ENCODE peak calls at places on chromosomes 4 and X, in ten cellular contexts. One of them, this sample, is unnamed.

GRCh38 chrX:143648705-143649104 is 12.8 kb upstream of the SLITRK4 start:
- DNase-seq in astrocyte of the spinal cord: no peak
- DNase-seq in kidney epithelial cell: no peak
- DNase-seq in GM20000: no peak
- DNase-seq in upper lobe of right lung: no peak
- DNase-seq in CD4-positive, alpha-beta T cell: no peak
- DNase-seq in left lung: no peak
- DNase-seq in thyroid gland: peak; percentile 1
- DNase-seq in epithelial cell of esophagus: peak; percentile 31
- DNase-seq in A549: no peak
- DNase-seq in this sample: no peak

GRCh38 chrX:131752493-131753198 is 208.8 kb downstream of the OR13H1 start:
- DNase-seq in A549: peak; percentile 92
- DNase-seq in upper lobe of right lung: no peak
- DNase-seq in kidney epithelial cell: no peak
- DNase-seq in epithelial cell of esophagus: no peak
- DNase-seq in thyroid gland: no peak
- DNase-seq in astrocyte of the spinal cord: peak; percentile 88
- DNase-seq in left lung: no peak
- DNase-seq in CD4-positive, alpha-beta T cell: no peak
- DNase-seq in GM20000: no peak
- DNase-seq in this sample: no peak

GRCh38 chr4:186551849-186552248 is 3.5 kb downstream of the MTNR1A start:
- DNase-seq in kidney epithelial cell: no peak
- DNase-seq in left lung: no peak
- DNase-seq in A549: no peak
- DNase-seq in epithelial cell of esophagus: no peak
- DNase-seq in astrocyte of the spinal cord: no peak
- DNase-seq in CD4-positive, alpha-beta T cell: no peak
- DNase-seq in upper lobe of right lung: no peak
- DNase-seq in thyroid gland: no peak
- DNase-seq in GM20000: no peak
- DNase-seq in this sample: no peak

GRCh38 chr4:14646831-14647230 is 355.4 kb upstream of the CPEB2 start:
- DNase-seq in GM20000: no peak
- DNase-seq in CD4-positive, alpha-beta T cell: no peak
- DNase-seq in A549: peak; percentile 25
- DNase-seq in upper lobe of right lung: no peak
- DNase-seq in epithelial cell of esophagus: peak; percentile 15
- DNase-seq in left lung: no peak
- DNase-seq in thyroid gland: no peak
- DNase-seq in astrocyte of the spinal cord: peak; percentile 56
- DNase-seq in kidney epithelial cell: no peak
- DNase-seq in this sample: no peak

GRCh38 chr4:6608758-6609414 is 31.6 kb upstream of the MRFAP1 start:
- DNase-seq in left lung: no peak
- DNase-seq in A549: peak; percentile 10
- DNase-seq in epithelial cell of esophagus: no peak
- DNase-seq in CD4-positive, alpha-beta T cell: no peak
- DNase-seq in kidney epithelial cell: no peak
- DNase-seq in thyroid gland: no peak
- DNase-seq in GM20000: no peak
- DNase-seq in upper lobe of right lung: no peak
- DNase-seq in astrocyte of the spinal cord: no peak
- DNase-seq in this sample: no peak

GRCh38 chrX:38961936-38962335 is 160.7 kb downstream of the MID1IP1 start:
- DNase-seq in CD4-positive, alpha-beta T cell: no peak
- DNase-seq in thyroid gland: no peak
- DNase-seq in GM20000: no peak
- DNase-seq in upper lobe of right lung: no peak
- DNase-seq in A549: no peak
- DNase-seq in left lung: no peak
- DNase-seq in epithelial cell of esophagus: no peak
- DNase-seq in kidney epithelial cell: no peak
- DNase-seq in astrocyte of the spinal cord: no peak
- DNase-seq in this sample: no peak

GRCh38 chrX:123083924-123084323 is 100.2 kb upstream of the GRIA3 start:
- DNase-seq in left lung: no peak
- DNase-seq in thyroid gland: no peak
- DNase-seq in A549: peak; percentile 16
- DNase-seq in CD4-positive, alpha-beta T cell: no peak
- DNase-seq in upper lobe of right lung: no peak
- DNase-seq in GM20000: no peak
- DNase-seq in astrocyte of the spinal cord: peak; percentile 12
- DNase-seq in kidney epithelial cell: no peak
- DNase-seq in epithelial cell of esophagus: peak; percentile 89
- DNase-seq in this sample: no peak

GRCh38 chrX:115533485-115533884 is 27.5 kb upstream of the PLS3 start:
- DNase-seq in CD4-positive, alpha-beta T cell: no peak
- DNase-seq in GM20000: no peak
- DNase-seq in A549: no peak
- DNase-seq in astrocyte of the spinal cord: peak; percentile 7
- DNase-seq in upper lobe of right lung: no peak
- DNase-seq in kidney epithelial cell: no peak
- DNase-seq in thyroid gland: no peak
- DNase-seq in left lung: no peak
- DNase-seq in epithelial cell of esophagus: peak; percentile 29
- DNase-seq in this sample: no peak

GRCh38 chr4:26821677-26822503 is 38.8 kb upstream of the STIM2 start:
- DNase-seq in astrocyte of the spinal cord: no peak
- DNase-seq in left lung: no peak
- DNase-seq in GM20000: no peak
- DNase-seq in kidney epithelial cell: no peak
- DNase-seq in upper lobe of right lung: no peak
- DNase-seq in epithelial cell of esophagus: peak; percentile 15
- DNase-seq in A549: peak; percentile 27
- DNase-seq in CD4-positive, alpha-beta T cell: no peak
- DNase-seq in thyroid gland: no peak
- DNase-seq in this sample: no peak

GRCh38 chrX:3176439-3176820 is 135.2 kb downstream of the ARSF start:
- DNase-seq in epithelial cell of esophagus: no peak
- DNase-seq in upper lobe of right lung: no peak
- DNase-seq in thyroid gland: no peak
- DNase-seq in left lung: no peak
- DNase-seq in astrocyte of the spinal cord: peak; percentile 60
- DNase-seq in GM20000: no peak
- DNase-seq in A549: no peak
- DNase-seq in kidney epithelial cell: peak; percentile 71
- DNase-seq in CD4-positive, alpha-beta T cell: no peak
- DNase-seq in this sample: no peak

GRCh38 chr4:42750091-42750490 is 93.2 kb upstream of the ATP8A1 start:
- DNase-seq in CD4-positive, alpha-beta T cell: no peak
- DNase-seq in epithelial cell of esophagus: no peak
- DNase-seq in kidney epithelial cell: no peak
- DNase-seq in astrocyte of the spinal cord: no peak
- DNase-seq in thyroid gland: peak; percentile 48
- DNase-seq in A549: no peak
- DNase-seq in upper lobe of right lung: no peak
- DNase-seq in left lung: no peak
- DNase-seq in GM20000: peak; percentile 10
- DNase-seq in this sample: peak; percentile 12

GRCh38 chrX:9668537-9668936 is 97.1 kb downstream of the GPR143 start:
- DNase-seq in astrocyte of the spinal cord: peak; percentile 78
- DNase-seq in left lung: no peak
- DNase-seq in GM20000: no peak
- DNase-seq in thyroid gland: no peak
- DNase-seq in CD4-positive, alpha-beta T cell: no peak
- DNase-seq in kidney epithelial cell: no peak
- DNase-seq in upper lobe of right lung: no peak
- DNase-seq in A549: no peak
- DNase-seq in epithelial cell of esophagus: no peak
- DNase-seq in this sample: no peak

DNA sequence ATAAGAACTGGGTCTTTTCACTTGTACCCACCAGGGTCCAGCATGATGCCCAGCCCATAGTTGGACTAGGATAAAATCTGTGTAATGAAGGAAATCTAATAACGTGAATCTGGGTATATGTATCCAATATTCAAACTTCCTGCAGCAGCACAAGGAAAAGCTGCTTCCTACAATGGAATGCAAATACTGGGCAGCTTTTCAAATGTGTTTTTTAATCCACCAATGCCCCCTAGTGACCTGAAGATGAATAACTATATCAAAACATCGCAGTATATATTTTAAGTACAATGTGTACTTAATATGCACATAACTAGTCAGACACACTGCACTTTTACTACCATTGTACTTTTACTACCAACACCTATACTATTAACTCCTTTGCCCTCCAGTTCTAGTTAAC is 5.3 kb downstream of the APOO start:
- DNase-seq in astrocyte of the spinal cord: peak; percentile 73
- DNase-seq in thyroid gland: no peak
- DNase-seq in GM20000: no peak
- DNase-seq in CD4-positive, alpha-beta T cell: no peak
- DNase-seq in left lung: no peak
- DNase-seq in upper lobe of right lung: no peak
- DNase-seq in kidney epithelial cell: no peak
- DNase-seq in epithelial cell of esophagus: peak; percentile 68
- DNase-seq in A549: peak; percentile 76
- DNase-seq in this sample: no peak
- TF ChIP-seq CTCF in astrocyte of the spinal cord: peak; percentile 16
- TF ChIP-seq CTCF in thyroid gland: peak; percentile 56
- TF ChIP-seq CTCF in GM20000: no peak
- TF ChIP-seq CTCF in CD4-positive, alpha-beta T cell: peak; percentile 68
- TF ChIP-seq CTCF in left lung: peak; percentile 42
- TF ChIP-seq CTCF in upper lobe of right lung: peak; percentile 46
- TF ChIP-seq CTCF in kidney epithelial cell: peak; percentile 39
- TF ChIP-seq CTCF in epithelial cell of esophagus: peak; percentile 37
- TF ChIP-seq CTCF in A549: peak; percentile 59
- TF ChIP-seq CTCF in this sample: peak; percentile 36

GRCh38 chr4:118270492-118270891 is 82.3 kb downstream of the PRSS12 start:
- DNase-seq in kidney epithelial cell: no peak
- DNase-seq in left lung: no peak
- DNase-seq in thyroid gland: no peak
- DNase-seq in GM20000: peak; percentile 48
- DNase-seq in epithelial cell of esophagus: peak; percentile 68
- DNase-seq in astrocyte of the spinal cord: peak; percentile 72
- DNase-seq in A549: peak; percentile 43
- DNase-seq in upper lobe of right lung: no peak
- DNase-seq in CD4-positive, alpha-beta T cell: no peak
- DNase-seq in this sample: no peak
- TF ChIP-seq CTCF in kidney epithelial cell: peak; percentile 44
- TF ChIP-seq CTCF in left lung: peak; percentile 34
- TF ChIP-seq CTCF in thyroid gland: peak; percentile 68
- TF ChIP-seq CTCF in GM20000: no peak
- TF ChIP-seq CTCF in epithelial cell of esophagus: peak; percentile 39
- TF ChIP-seq CTCF in astrocyte of the spinal cord: peak; percentile 43
- TF ChIP-seq CTCF in A549: peak; percentile 62
- TF ChIP-seq CTCF in upper lobe of right lung: peak; percentile 69
- TF ChIP-seq CTCF in CD4-positive, alpha-beta T cell: peak; percentile 93
- TF ChIP-seq CTCF in this sample: peak; percentile 36

GRCh38 chr4:166323250-166323649 is 450.2 kb downstream of the TLL1 start:
- DNase-seq in upper lobe of right lung: no peak
- DNase-seq in CD4-positive, alpha-beta T cell: no peak
- DNase-seq in A549: no peak
- DNase-seq in epithelial cell of esophagus: no peak
- DNase-seq in astrocyte of the spinal cord: no peak
- DNase-seq in left lung: no peak
- DNase-seq in thyroid gland: no peak
- DNase-seq in kidney epithelial cell: no peak
- DNase-seq in GM20000: no peak
- DNase-seq in this sample: no peak

GRCh38 chr4:166318810-166319525 is 445.9 kb downstream of the TLL1 start:
- DNase-seq in upper lobe of right lung: no peak
- DNase-seq in epithelial cell of esophagus: peak; percentile 81
- DNase-seq in CD4-positive, alpha-beta T cell: no peak
- DNase-seq in astrocyte of the spinal cord: peak; percentile 81
- DNase-seq in GM20000: no peak
- DNase-seq in thyroid gland: no peak
- DNase-seq in A549: peak; percentile 51
- DNase-seq in kidney epithelial cell: peak; percentile 26
- DNase-seq in left lung: no peak
- DNase-seq in this sample: no peak

GRCh38 chr4:166324321-166324720 is 451.3 kb downstream of the TLL1 start:
- DNase-seq in kidney epithelial cell: no peak
- DNase-seq in thyroid gland: no peak
- DNase-seq in upper lobe of right lung: no peak
- DNase-seq in left lung: no peak
- DNase-seq in epithelial cell of esophagus: peak; percentile 61
- DNase-seq in GM20000: no peak
- DNase-seq in A549: peak; percentile 36
- DNase-seq in astrocyte of the spinal cord: peak; percentile 15
- DNase-seq in CD4-positive, alpha-beta T cell: no peak
- DNase-seq in this sample: no peak
- TF ChIP-seq CTCF in kidney epithelial cell: peak; percentile 57
- TF ChIP-seq CTCF in thyroid gland: no peak
- TF ChIP-seq CTCF in upper lobe of right lung: no peak
- TF ChIP-seq CTCF in left lung: no peak
- TF ChIP-seq CTCF in epithelial cell of esophagus: peak; percentile 50
- TF ChIP-seq CTCF in GM20000: peak; percentile 38
- TF ChIP-seq CTCF in A549: no peak
- TF ChIP-seq CTCF in astrocyte of the spinal cord: peak; percentile 57
- TF ChIP-seq CTCF in CD4-positive, alpha-beta T cell: no peak
- TF ChIP-seq CTCF in this sample: peak; percentile 56

GRCh38 chr4:8110071-8110986 is 48.3 kb downstream of the ABLIM2 start:
- DNase-seq in upper lobe of right lung: no peak
- DNase-seq in GM20000: no peak
- DNase-seq in kidney epithelial cell: peak; percentile 49
- DNase-seq in A549: peak; percentile 44
- DNase-seq in thyroid gland: no peak
- DNase-seq in CD4-positive, alpha-beta T cell: no peak
- DNase-seq in left lung: peak; percentile 72
- DNase-seq in astrocyte of the spinal cord: peak; percentile 4
- DNase-seq in epithelial cell of esophagus: peak; percentile 70
- DNase-seq in this sample: no peak
- TF ChIP-seq CTCF in upper lobe of right lung: peak; percentile 13
- TF ChIP-seq CTCF in GM20000: peak; percentile 20
- TF ChIP-seq CTCF in kidney epithelial cell: no peak
- TF ChIP-seq CTCF in A549: no peak
- TF ChIP-seq CTCF in thyroid gland: no peak
- TF ChIP-seq CTCF in CD4-positive, alpha-beta T cell: no peak
- TF ChIP-seq CTCF in left lung: no peak
- TF ChIP-seq CTCF in astrocyte of the spinal cord: peak; percentile 3
- TF ChIP-seq CTCF in epithelial cell of esophagus: no peak
- TF ChIP-seq CTCF in this sample: peak; percentile 13

DNA sequence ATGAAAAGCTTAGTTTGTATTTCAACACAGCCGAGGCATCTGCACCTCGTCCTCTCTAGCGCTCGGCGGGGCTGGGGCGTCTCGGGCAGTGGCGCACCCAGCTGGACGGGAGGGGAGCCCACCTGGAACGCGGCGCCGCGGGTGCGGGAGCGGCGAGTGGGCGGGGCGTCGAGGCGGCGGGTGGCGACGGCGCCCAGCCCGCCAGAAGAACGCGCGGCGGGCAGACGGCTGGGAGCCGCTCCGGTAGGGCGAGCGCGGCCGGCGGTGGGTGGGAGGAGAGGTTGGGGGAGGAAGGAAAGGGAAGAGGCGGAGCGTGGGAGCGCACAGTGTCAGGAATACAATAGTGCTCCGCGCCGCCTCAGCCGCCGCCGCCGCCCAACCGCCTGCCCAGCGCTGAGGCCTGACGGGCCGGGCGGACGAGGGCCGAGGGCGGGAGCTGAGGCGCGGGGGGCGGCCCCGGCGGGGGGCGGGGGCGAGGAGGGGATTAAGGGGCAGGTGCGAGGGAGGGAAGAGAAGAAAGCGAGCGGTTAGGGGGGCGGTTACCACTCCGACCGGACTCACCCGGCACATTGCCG is at the start of gene JADE3:
- DNase-seq in thyroid gland: peak; percentile 83
- DNase-seq in GM20000: peak; percentile 56
- DNase-seq in left lung: peak; percentile 91
- DNase-seq in epithelial cell of esophagus: peak; percentile 83
- DNase-seq in kidney epithelial cell: peak; percentile 18
- DNase-seq in A549: peak; percentile 82
- DNase-seq in CD4-positive, alpha-beta T cell: peak; percentile 35
- DNase-seq in upper lobe of right lung: peak; percentile 89
- DNase-seq in astrocyte of the spinal cord: peak; percentile 67
- DNase-seq in this sample: no peak
- TF ChIP-seq CTCF in thyroid gland: no peak
- TF ChIP-seq CTCF in GM20000: no peak
- TF ChIP-seq CTCF in left lung: no peak
- TF ChIP-seq CTCF in epithelial cell of esophagus: no peak
- TF ChIP-seq CTCF in kidney epithelial cell: no peak
- TF ChIP-seq CTCF in A549: no peak
- TF ChIP-seq CTCF in CD4-positive, alpha-beta T cell: no peak
- TF ChIP-seq CTCF in upper lobe of right lung: no peak
- TF ChIP-seq CTCF in astrocyte of the spinal cord: no peak
- TF ChIP-seq CTCF in this sample: no peak